ENCODE peak calls at places on chromosomes 6 and 20, in five cellular contexts. U is NCI-H82, P is cardiac septum, Y is RWPE1, L is nephron progenitor cell. B is an unnamed sample.

GRCh38 chr20:8132632-8133587 is 844 bp downstream of the PLCB1 start:
- DNase-seq in U (no peak), P (peak), Y (no peak), L (no peak), B (no peak)

GRCh38 chr6:131510094-131510493 is 62.9 kb upstream of the ARG1 start:
- DNase-seq in U (peak), P (no peak), Y (no peak), L (no peak), B (no peak)

GRCh38 chr6:43267619-43268347 is 24.5 kb downstream of the TTBK1 start:
- DNase-seq in U (no peak), P (no peak), Y (no peak), L (no peak), B (no peak)

GRCh38 chr6:159109391-159109790 is 59.8 kb upstream of the FNDC1 start:
- DNase-seq in U (no peak), P (no peak), Y (no peak), L (no peak), B (no peak)

GRCh38 chr6:37218061-37218460 is 39.5 kb upstream of the TBC1D22B start:
- DNase-seq in U (no peak), P (no peak), Y (no peak), L (no peak), B (no peak)

GRCh38 chr6:168134399-168135201 is 55.6 kb upstream of the FRMD1 start:
- DNase-seq in U (no peak), P (no peak), Y (no peak), L (no peak), B (peak)

GRCh38 chr6:82013561-82014275 is 233.8 kb downstream of the IBTK start:
- DNase-seq in U (no peak), P (no peak), Y (peak), L (no peak), B (no peak)

GRCh38 chr20:34095825-34096224 is 16.2 kb downstream of the EIF2S2 start:
- DNase-seq in U (no peak), P (no peak), Y (no peak), L (no peak), B (no peak)

GRCh38 chr6:47083586-47084047 is 41.5 kb upstream of the ADGRF1 start:
- DNase-seq in U (peak), P (peak), Y (peak), L (peak), B (no peak)

GRCh38 chr20:9942736-9943135 is 92.1 kb upstream of the ANKEF1 start:
- DNase-seq in U (no peak), P (no peak), Y (no peak), L (no peak), B (no peak)

GRCh38 chr20:23200914-23201313 is 114.8 kb upstream of the CD93 start:
- DNase-seq in U (peak), P (no peak), Y (peak), L (peak), B (no peak)

GRCh38 chr20:50245561-50246366 is 55.1 kb downstream of the CEBPB start:
- DNase-seq in U (no peak), P (no peak), Y (no peak), L (no peak), B (no peak)

GRCh38 chr20:46308258-46309157 is at the start of gene CDH22:
- DNase-seq in U (peak), P (no peak), Y (peak), L (peak), B (peak)

GRCh38 chr20:53609501-53610445 is 16.1 kb upstream of the ZNF217 start:
- DNase-seq in U (peak), P (no peak), Y (no peak), L (peak), B (no peak)

GRCh38 chr6:79184086-79184485 is 50.4 kb downstream of the HMGN3 start:
- DNase-seq in U (no peak), P (no peak), Y (no peak), L (no peak), B (no peak)

GRCh38 chr6:79538481-79538971 is 1.3 kb upstream of the LCA5 start:
- DNase-seq in U (peak), P (no peak), Y (peak), L (no peak), B (no peak)

GRCh38 chr6:5159162-5159561 is 74.0 kb downstream of the PPP1R3G start:
- DNase-seq in U (no peak), P (no peak), Y (peak), L (no peak), B (no peak)

GRCh38 chr6:158654498-158654897 is 4.6 kb downstream of the SYTL3 start:
- DNase-seq in U (peak), P (peak), Y (no peak), L (no peak), B (no peak)

GRCh38 chr6:6333498-6333897 is 13.0 kb upstream of the F13A1 start:
- DNase-seq in U (no peak), P (no peak), Y (no peak), L (no peak), B (no peak)